ENCODE peak calls at places on chromosomes 11 and 22, in seven cellular contexts. E is fibroblast of villous mesenchyme, M is neural crest cell, U is tibial nerve, J is GM13976, C is esophagus squamous epithelium, H is AG10803. Y is an unnamed sample.

GRCh38 chr22:27885977-27886842 is 32.8 kb downstream of the PITPNB start:
- DNase-seq in E (peak), M (peak), U (peak), J (peak), C (no peak), H (peak), Y (peak)

GRCh38 chr11:108697872-108698473 is 33.1 kb downstream of the DDX10 start:
- DNase-seq in E (peak), M (peak), U (no peak), J (peak), C (no peak), H (peak), Y (peak)

GRCh38 chr11:48012051-48012391 is 31.7 kb downstream of the PTPRJ start:
- DNase-seq in E (no peak), M (no peak), U (no peak), J (no peak), C (no peak), H (no peak), Y (no peak)

GRCh38 chr11:31813961-31814868 is 3.1 kb upstream of the PAX6 start:
- DNase-seq in E (no peak), M (peak), U (no peak), J (peak), C (no peak), H (no peak), Y (no peak)

GRCh38 chr11:122617926-122618325 is 37.6 kb upstream of the UBASH3B start:
- DNase-seq in E (no peak), M (no peak), U (no peak), J (no peak), C (no peak), H (no peak), Y (no peak)

GRCh38 chr22:27377501-27377900 is 424.1 kb downstream of the MN1 start:
- DNase-seq in E (no peak), M (no peak), U (no peak), J (no peak), C (no peak), H (no peak), Y (no peak)

GRCh38 chr11:26439854-26440253 is 107.9 kb downstream of the ANO3 start:
- DNase-seq in E (no peak), M (no peak), U (no peak), J (no peak), C (no peak), H (no peak), Y (no peak)

GRCh38 chr22:29004647-29005371 is 56.8 kb downstream of the C22orf31 start:
- DNase-seq in E (no peak), M (peak), U (no peak), J (no peak), C (no peak), H (no peak), Y (peak)

GRCh38 chr11:66543263-66544107 is 2.4 kb downstream of the ZDHHC24 start:
- DNase-seq in E (peak), M (peak), U (no peak), J (peak), C (no peak), H (no peak), Y (peak)

GRCh38 chr22:27507935-27508504 is 293.5 kb downstream of the MN1 start:
- DNase-seq in E (no peak), M (no peak), U (no peak), J (no peak), C (no peak), H (no peak), Y (no peak)

GRCh38 chr11:85682330-85683305 is 3.4 kb downstream of the CCDC89 start:
- DNase-seq in E (peak), M (no peak), U (peak), J (peak), C (no peak), H (peak), Y (peak)

GRCh38 chr22:17773606-17774205 is 563 bp downstream of the BID start:
- DNase-seq in E (no peak), M (peak), U (no peak), J (peak), C (no peak), H (no peak), Y (no peak)

GRCh38 chr11:129447654-129448239 is 72.1 kb downstream of the BARX2 start:
- DNase-seq in E (no peak), M (no peak), U (no peak), J (no peak), C (no peak), H (no peak), Y (no peak)

GRCh38 chr22:38491707-38492348 is 14.3 kb downstream of the DDX17 start:
- DNase-seq in E (no peak), M (no peak), U (no peak), J (no peak), C (no peak), H (no peak), Y (no peak)

GRCh38 chr11:73227571-73228211 is 9.6 kb downstream of the P2RY2 start:
- DNase-seq in E (no peak), M (no peak), U (no peak), J (no peak), C (no peak), H (no peak), Y (peak)

GRCh38 chr22:23062616-23063538 is 7.4 kb upstream of the GNAZ start:
- DNase-seq in E (no peak), M (no peak), U (no peak), J (peak), C (no peak), H (no peak), Y (no peak)

DNA sequence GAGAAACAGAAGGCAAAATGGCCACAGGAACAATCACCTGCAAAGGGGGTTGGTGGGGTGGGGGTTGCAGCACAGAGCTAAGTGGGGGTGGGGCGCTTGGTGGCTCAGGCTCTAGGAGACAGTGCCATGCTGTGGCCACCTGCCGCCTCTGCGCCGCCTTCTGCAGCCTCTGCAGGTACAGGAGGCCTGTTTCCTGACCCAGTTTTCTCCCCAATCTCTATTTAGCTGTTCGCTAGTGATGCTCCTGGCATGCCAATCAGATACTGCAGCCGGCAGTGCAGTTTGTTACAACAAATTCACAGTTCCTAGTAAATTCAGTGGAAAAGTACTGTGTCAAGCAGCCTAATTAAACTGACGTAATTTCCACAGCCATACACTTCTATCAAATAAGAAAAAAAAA is 106.4 kb downstream of the SERGEF start:
- DNase-seq in E (no peak), M (no peak), U (no peak), J (no peak), C (no peak), H (no peak), Y (no peak)
- TF ChIP-seq CTCF in E (no peak), M (peak), U (no peak), J (no peak), C (peak), H (peak), Y (no peak)

DNA sequence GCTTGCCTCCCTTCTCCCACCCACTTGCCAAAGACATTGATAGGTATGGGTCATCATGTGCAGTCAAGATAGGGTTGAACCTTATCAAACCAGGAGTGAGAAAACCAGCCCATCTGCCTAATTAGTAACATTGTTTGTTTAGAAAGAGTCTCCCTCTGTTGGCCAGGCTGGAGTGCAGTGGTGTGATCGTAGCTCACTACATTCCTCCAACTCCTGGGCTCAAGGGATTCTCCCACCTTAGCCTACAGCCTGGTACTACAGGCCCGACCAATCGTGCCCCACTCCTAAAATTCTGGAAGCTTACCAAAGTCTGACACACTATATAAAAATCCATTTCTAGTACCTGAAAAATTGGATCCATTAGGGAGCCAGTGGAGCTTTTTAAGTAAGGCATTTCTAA is 4.5 kb downstream of the C11orf71 start:
- DNase-seq in E (no peak), M (no peak), U (no peak), J (no peak), C (no peak), H (no peak), Y (no peak)
- TF ChIP-seq CTCF in E (peak), M (no peak), U (no peak), J (no peak), C (peak), H (peak), Y (no peak)

DNA sequence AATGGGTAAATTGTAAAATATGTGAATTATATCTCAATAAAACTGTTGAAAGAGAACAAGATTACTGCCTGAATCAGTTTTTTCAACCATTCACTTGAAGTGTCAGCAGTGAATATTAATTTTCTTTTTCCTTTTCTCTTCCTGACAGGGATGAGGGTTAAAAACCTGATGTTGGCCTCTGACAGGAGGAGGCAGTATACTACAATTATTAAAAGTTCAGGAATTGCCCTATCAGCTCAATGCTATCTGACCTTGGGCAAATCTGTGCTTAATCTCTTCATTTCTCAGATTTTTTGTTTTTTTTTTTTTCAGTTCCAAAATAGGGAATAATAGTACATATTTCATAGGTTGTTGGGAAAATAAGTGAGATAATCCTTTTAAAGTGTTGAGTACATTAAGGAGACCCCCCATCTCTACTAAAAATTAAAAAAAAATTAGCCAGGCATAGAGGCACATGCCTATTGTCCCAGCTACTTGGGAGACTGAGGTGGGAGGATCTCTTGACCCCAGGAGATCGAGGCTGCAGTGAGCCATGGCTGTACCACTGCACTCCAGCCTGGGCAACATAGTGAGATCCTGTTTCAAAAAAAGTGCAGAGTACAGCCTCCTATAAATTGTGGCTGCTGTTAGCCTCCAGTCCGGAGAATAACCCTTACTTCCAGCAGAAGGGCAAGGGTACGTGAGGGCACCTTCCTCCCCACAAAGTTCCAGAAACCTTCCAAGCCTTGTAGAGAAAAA is 48.8 kb downstream of the TRIM44 start:
- DNase-seq in E (no peak), M (no peak), U (no peak), J (no peak), C (no peak), H (no peak), Y (no peak)
- TF ChIP-seq CTCF in E (no peak), M (peak), U (no peak), J (peak), C (peak), H (no peak), Y (no peak)

GRCh38 chr11:20364412-20364792 is 888 bp downstream of the HTATIP2 start:
- DNase-seq in E (no peak), M (no peak), U (no peak), J (no peak), C (no peak), H (no peak), Y (no peak)
- TF ChIP-seq CTCF in E (no peak), M (no peak), U (no peak), J (no peak), C (no peak), H (no peak), Y (no peak)

GRCh38 chr11:68767672-68768071 is 16.4 kb upstream of the TESMIN start:
- DNase-seq in E (no peak), M (no peak), U (no peak), J (no peak), C (no peak), H (no peak), Y (no peak)
- TF ChIP-seq CTCF in E (no peak), M (no peak), U (no peak), J (no peak), C (no peak), H (no peak), Y (no peak)

GRCh38 chr11:64803846-64804345 is 882 bp upstream of the MAP4K2 start:
- DNase-seq in E (no peak), M (no peak), U (no peak), J (no peak), C (no peak), H (no peak), Y (peak)

GRCh38 chr11:64802370-64803162 is 448 bp downstream of the MAP4K2 start:
- DNase-seq in E (no peak), M (no peak), U (no peak), J (no peak), C (no peak), H (no peak), Y (peak)

GRCh38 chr11:64803163-64803845 is at the start of gene MAP4K2:
- DNase-seq in E (peak), M (peak), U (peak), J (peak), C (no peak), H (peak), Y (peak)

GRCh38 chr11:64805481-64805880 is 2.5 kb upstream of the MAP4K2 start:
- DNase-seq in E (no peak), M (no peak), U (no peak), J (no peak), C (no peak), H (no peak), Y (no peak)

DNA sequence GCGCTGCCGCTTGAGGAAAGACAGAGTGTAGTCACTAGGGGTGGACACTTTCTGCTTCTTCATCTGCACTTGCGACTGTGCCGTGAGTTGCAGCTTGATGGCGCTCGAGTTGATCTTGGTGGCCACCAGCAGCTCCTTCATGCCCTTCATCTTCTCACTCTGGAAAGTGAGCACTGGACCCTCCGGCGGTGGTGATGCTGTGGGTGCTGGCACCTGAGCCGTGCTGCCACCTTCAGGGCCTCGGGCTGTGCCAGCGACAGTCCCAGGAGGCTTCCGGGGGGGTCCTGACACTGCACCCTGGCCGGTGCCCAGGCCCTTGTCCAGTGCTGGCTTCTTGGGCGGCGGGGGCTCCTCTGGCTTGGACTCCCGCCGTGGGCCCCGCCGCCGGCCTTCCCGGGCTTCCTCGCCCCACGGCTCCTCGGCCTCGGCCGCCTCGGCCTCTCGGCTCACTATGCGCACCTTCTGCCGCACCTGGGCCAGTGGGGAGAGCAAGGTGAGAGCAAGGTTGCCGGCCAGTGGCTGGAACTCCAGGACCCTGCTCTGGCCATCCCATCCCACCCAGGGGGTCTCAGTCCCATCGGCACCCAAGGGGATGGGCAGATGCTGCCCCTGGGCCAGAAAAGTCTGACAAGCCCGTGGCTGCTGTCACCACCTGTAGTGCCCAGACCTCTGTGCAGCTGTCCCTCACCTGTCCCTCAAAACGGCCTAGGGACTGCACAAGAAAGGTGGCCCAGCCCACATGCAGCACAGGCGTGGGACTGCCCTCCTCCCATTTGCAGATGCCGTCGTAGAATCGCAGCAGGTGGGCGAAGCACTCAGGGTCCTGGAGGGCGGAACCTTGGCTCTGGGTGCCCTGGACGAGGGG is 1.6 kb upstream of the MAP4K2 start:
- DNase-seq in E (no peak), M (no peak), U (no peak), J (no peak), C (no peak), H (no peak), Y (no peak)
- TF ChIP-seq CTCF in E (no peak), M (no peak), U (no peak), J (no peak), C (no peak), H (no peak), Y (no peak)

DNA sequence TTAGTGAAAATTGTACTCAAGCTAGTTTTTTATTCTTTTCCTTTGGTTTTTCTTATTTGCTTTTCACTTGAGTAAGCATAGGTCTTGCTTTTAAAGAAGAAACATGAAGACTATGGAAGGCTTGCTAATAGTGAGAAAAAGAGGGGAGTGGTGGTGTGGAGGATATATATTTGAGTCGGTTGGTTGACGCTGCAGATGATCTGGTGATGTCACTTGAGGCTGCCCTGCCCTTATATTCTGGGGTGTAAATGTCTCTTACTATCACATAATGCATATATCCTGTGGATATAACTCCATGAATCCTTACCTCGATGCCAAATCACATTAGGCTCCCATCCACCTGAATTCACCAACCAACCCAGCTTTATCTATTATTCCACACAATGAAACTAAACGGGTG is 2.9 kb downstream of the GRIA4 start:
- DNase-seq in E (no peak), M (no peak), U (no peak), J (no peak), C (no peak), H (no peak), Y (no peak)
- TF ChIP-seq CTCF in E (no peak), M (no peak), U (no peak), J (no peak), C (no peak), H (no peak), Y (no peak)

DNA sequence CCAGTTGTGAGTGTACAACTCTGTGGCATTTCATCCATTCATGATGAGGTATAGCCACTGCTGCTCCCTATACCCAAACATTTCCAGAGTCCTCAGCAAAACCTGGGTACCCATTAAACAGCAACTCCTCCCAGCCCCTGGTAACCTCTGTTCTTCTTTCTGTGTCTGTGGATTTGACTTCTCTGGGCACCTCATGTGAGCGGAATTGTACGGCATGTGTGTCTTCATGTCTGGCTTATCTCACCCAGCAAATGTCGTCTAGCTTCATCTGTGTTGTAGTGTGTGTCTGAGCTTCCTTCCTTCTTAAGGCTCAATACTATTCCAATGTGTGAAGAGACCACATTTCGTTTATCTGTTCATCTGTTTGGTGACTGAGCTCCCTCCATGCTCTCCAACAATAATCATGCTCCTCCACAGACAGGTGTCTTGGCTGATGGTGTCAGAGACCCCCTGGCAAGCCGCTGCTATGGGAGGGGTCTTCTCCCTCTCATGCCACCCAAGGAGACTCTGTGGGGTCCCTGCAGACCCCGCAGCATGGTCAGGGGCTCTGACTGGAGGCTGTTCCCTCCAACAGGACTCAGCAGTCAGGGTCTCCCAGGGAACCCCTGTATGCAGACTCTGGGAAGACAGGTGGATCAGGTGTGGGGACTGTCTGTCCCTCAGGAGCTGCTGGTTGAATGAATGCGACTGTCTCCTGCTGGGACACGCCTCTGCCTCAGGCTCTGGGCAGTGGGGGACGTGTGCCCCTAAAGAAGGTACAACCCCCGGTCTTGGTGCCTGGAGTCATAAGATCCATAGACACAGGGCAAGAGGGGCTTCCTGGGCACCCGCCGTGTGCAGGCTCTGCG is 52.7 kb downstream of the SMIM38 start:
- DNase-seq in E (no peak), M (no peak), U (no peak), J (no peak), C (no peak), H (no peak), Y (no peak)
- TF ChIP-seq CTCF in E (no peak), M (no peak), U (no peak), J (no peak), C (no peak), H (no peak), Y (no peak)